ENCODE peak calls at places on chromosome 1, in eight cellular contexts. Q is A549, S is pancreas, K is left ventricle myocardium inferior, N is omental fat pad, V is tibial nerve, D is gastrocnemius medialis, M is esophagus muscularis mucosa. F is an unnamed sample.

GRCh38 chr1:110160701-110161100 is 10.4 kb downstream of the SLC6A17 start:
- DNase-seq in N (no peak), V (no peak), M (no peak), S (no peak), Q (no peak), K (no peak), D (no peak), F (no peak)

GRCh38 chr1:152533327-152533938 is 19.2 kb downstream of the CRCT1 start:
- DNase-seq in Q (peak), K (no peak), D (no peak), N (no peak), M (no peak), V (peak), S (no peak), F (no peak)

GRCh38 chr1:40267767-40268187 is 9.7 kb downstream of the ZMPSTE24 start:
- DNase-seq in N (no peak), Q (no peak), S (no peak), V (no peak), M (no peak), D (no peak), K (no peak), F (no peak)

GRCh38 chr1:39632491-39633417 is 6.7 kb downstream of the HEYL start:
- DNase-seq in D (no peak), V (no peak), M (no peak), Q (no peak), K (peak), N (no peak), S (peak), F (no peak)

GRCh38 chr1:20197329-20197791 is 11.0 kb upstream of the PLA2G2C start:
- DNase-seq in D (no peak), V (no peak), Q (no peak), K (no peak), S (no peak), M (no peak), N (no peak), F (no peak)

GRCh38 chr1:30899577-30900389 is 8.8 kb downstream of the SDC3 start:
- DNase-seq in S (no peak), N (no peak), D (no peak), V (no peak), K (no peak), Q (no peak), M (no peak), F (no peak)

GRCh38 chr1:227429447-227430359 is 111.4 kb upstream of the CDC42BPA start:
- DNase-seq in D (no peak), K (no peak), S (no peak), N (no peak), Q (no peak), V (no peak), M (no peak), F (no peak)

GRCh38 chr1:211589782-211590721 is 11.1 kb upstream of the SLC30A1 start:
- DNase-seq in M (peak), Q (no peak), S (no peak), D (peak), V (peak), K (peak), N (no peak), F (no peak)

GRCh38 chr1:58773406-58773840 is 10.4 kb downstream of the JUN start:
- DNase-seq in S (peak), M (no peak), Q (no peak), N (no peak), K (peak), D (peak), V (peak), F (no peak)

GRCh38 chr1:172970186-172970585 is 80.6 kb downstream of the TNFSF18 start:
- DNase-seq in K (no peak), D (no peak), Q (peak), S (no peak), N (no peak), M (no peak), V (no peak), F (no peak)

GRCh38 chr1:248710305-248710900 is 7.8 kb upstream of the OR14I1 start:
- DNase-seq in M (no peak), N (no peak), D (no peak), S (no peak), K (no peak), Q (no peak), V (no peak), F (no peak)

GRCh38 chr1:23555949-23556640 is 3.2 kb downstream of the ID3 start:
- DNase-seq in D (no peak), V (no peak), S (no peak), M (no peak), K (no peak), Q (no peak), N (no peak), F (no peak)

GRCh38 chr1:247669225-247669624 is 10.3 kb downstream of the OR13G1 start:
- DNase-seq in V (no peak), D (no peak), S (no peak), N (no peak), K (no peak), M (no peak), Q (no peak), F (no peak)

GRCh38 chr1:35243681-35244080 is 24.8 kb upstream of the ZMYM4 start:
- DNase-seq in M (no peak), S (no peak), V (peak), N (no peak), D (no peak), Q (no peak), K (no peak), F (no peak)

GRCh38 chr1:21001042-21001441 is 175.7 kb downstream of the EIF4G3 start:
- DNase-seq in K (no peak), M (no peak), D (no peak), S (no peak), V (no peak), N (no peak), Q (no peak), F (no peak)

GRCh38 chr1:66944330-66945274 is 19.8 kb downstream of the MIER1 start:
- DNase-seq in N (no peak), D (peak), V (peak), Q (no peak), M (no peak), S (no peak), K (no peak), F (no peak)

DNA sequence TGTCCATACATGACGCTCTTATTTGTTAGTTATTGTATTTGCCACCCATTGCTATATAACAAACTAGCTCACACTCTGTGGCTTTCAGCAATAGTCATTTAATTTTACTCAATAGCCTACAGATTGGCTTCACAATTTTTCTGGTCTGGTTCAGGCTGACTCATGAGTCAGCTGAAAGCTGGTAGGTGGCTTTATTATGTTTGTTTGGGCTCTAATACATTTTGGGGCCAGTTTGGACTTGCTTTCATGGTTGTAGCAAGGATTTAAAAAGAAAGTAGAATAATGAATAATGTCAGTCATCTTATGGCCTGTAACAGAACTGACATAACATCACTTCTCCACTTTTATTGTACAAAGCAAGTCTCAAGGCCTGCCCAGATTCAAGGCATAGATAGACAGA is 338.7 kb downstream of the LRRIQ3 start:
- DNase-seq in K (no peak), S (no peak), Q (no peak), D (no peak), V (no peak), M (no peak), N (no peak), F (no peak)
- TF ChIP-seq CTCF in K (no peak), S (no peak), Q (no peak), D (no peak), V (no peak), M (no peak), N (no peak), F (no peak)

DNA sequence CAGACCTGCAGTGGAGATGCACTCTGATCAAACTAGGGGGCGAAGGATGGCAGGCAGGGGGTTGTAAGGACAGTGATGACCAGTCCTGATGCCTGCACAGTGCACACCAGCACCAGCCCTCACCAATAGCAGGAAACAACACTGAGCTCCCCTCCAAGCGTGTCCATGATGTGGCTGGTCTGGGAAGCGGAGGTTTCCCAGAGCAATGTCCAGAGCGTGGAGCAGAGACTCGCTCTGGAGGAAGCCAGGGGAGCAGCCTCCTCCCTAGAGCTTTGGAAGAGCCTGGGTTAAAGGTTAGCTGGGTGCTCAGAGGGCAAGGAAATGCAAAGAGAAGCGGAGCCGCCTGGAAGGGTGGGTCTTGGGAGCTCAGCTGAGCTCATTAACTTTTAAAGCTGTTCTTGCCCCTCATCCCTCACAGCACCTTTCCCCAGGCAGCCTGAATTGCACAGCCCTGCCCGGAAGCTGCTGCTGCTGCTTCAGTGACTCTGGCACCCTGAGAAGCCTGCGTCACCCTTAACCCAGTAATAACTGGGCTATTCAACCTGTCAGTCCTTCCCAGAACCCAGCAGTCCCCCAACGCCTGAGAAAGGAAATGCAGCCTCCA is 162.2 kb upstream of the RAB4A start:
- DNase-seq in M (no peak), K (no peak), N (no peak), D (no peak), S (no peak), V (no peak), Q (no peak), F (peak)
- TF ChIP-seq CTCF in M (no peak), K (no peak), N (no peak), D (no peak), S (no peak), V (no peak), Q (no peak), F (no peak)

GRCh38 chr1:64901663-64902062 is 64.7 kb downstream of the JAK1 start:
- DNase-seq in N (no peak), K (no peak), S (no peak), M (no peak), D (no peak), V (no peak), Q (no peak), F (no peak)
- TF ChIP-seq CTCF in N (no peak), K (no peak), S (no peak), M (no peak), D (no peak), V (no peak), Q (no peak), F (no peak)

GRCh38 chr1:205056188-205056611 is 13.2 kb downstream of the CNTN2 start:
- DNase-seq in N (no peak), D (no peak), V (no peak), Q (no peak), M (no peak), K (no peak), S (no peak), F (no peak)
- TF ChIP-seq CTCF in N (no peak), D (no peak), V (no peak), Q (no peak), M (no peak), K (no peak), S (no peak), F (no peak)

DNA sequence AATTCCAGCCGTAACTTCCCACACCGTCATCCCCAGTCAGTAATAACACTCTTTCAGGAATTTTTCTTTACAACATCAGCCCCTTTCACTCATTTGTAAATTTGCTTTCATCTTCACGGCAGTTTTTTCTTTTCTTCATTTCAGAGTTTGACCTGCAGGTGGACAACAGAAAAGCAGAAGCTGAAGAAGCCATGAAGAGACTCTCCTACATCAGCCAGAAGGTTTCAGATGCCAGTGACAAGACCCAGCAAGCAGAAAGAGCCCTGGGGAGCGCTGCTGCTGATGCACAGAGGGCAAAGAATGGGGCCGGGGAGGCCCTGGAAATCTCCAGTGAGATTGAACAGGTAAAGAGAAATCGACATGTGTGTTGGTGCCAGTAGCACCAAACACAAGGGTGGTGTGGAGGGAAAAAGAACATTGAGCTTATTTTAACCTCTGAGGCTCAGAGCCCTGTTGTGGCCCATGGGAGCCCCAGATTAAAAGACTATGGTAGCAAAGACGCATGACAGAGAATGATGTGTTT is 53.2 kb downstream of the LAMC2 start:
- DNase-seq in K (no peak), Q (no peak), D (no peak), S (no peak), N (no peak), V (no peak), M (no peak), F (no peak)
- TF ChIP-seq CTCF in K (no peak), Q (no peak), D (no peak), S (no peak), N (no peak), V (no peak), M (no peak), F (no peak)

GRCh38 chr1:7554343-7555270 is 216.5 kb upstream of the VAMP3 start:
- DNase-seq in D (no peak), Q (no peak), S (no peak), M (no peak), N (no peak), V (no peak), K (no peak), F (no peak)
- TF ChIP-seq CTCF in D (no peak), Q (no peak), S (no peak), M (no peak), N (no peak), V (no peak), K (no peak), F (no peak)

GRCh38 chr1:41418868-41419583 is 57.8 kb downstream of the FOXO6 start:
- DNase-seq in K (peak), N (peak), Q (peak), D (peak), V (peak), M (no peak), S (peak), F (no peak)
- TF ChIP-seq CTCF in K (no peak), N (no peak), Q (no peak), D (no peak), V (no peak), M (no peak), S (no peak), F (no peak)

GRCh38 chr1:63323866-63324778 is 1.8 kb downstream of the FOXD3 start:
- DNase-seq in M (no peak), K (no peak), S (no peak), Q (no peak), D (no peak), V (no peak), N (no peak), F (no peak)

GRCh38 chr1:63324779-63325119 is 2.4 kb downstream of the FOXD3 start:
- DNase-seq in V (no peak), S (no peak), M (no peak), N (no peak), Q (no peak), K (no peak), D (no peak), F (no peak)

GRCh38 chr1:63321788-63322247 is 549 bp upstream of the FOXD3 start:
- DNase-seq in Q (no peak), D (no peak), S (no peak), K (no peak), V (no peak), M (no peak), N (no peak), F (no peak)

GRCh38 chr1:63322248-63322943 is at the start of gene FOXD3:
- DNase-seq in V (peak), N (no peak), D (no peak), M (no peak), Q (peak), K (peak), S (peak), F (no peak)

DNA sequence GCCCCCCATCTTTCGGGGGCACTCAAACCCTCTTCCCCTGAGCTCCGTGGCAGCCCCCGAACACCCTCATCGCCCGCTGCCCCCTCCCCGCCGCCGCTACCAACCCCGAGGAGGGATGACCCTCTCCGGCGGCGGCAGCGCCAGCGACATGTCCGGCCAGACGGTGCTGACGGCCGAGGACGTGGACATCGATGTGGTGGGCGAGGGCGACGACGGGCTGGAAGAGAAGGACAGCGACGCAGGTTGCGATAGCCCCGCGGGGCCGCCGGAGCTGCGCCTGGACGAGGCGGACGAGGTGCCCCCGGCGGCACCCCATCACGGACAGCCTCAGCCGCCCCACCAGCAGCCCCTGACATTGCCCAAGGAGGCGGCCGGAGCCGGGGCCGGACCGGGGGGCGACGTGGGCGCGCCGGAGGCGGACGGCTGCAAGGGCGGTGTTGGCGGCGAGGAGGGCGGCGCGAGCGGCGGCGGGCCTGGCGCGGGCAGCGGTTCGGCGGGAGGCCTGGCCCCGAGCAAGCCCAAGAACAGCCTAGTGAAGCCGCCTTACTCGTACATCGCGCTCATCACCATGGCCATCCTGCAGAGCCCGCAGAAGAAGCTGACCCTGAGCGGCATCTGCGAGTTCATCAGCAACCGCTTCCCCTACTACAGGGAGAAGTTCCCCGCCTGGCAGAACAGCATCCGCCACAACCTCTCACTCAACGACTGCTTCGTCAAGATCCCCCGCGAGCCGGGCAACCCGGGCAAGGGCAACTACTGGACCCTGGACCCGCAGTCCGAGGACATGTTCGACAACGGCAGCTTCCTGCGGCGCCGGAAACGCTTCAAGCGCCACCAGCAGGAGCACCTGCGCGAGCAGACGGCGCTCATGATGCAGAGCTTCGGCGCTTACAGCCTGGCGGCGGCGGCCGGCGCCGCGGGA is 838 bp downstream of the FOXD3 start:
- DNase-seq in D (no peak), M (no peak), Q (peak), N (no peak), S (peak), K (no peak), V (no peak), F (no peak)
- TF ChIP-seq CTCF in D (no peak), M (no peak), Q (peak), N (no peak), S (no peak), K (no peak), V (no peak), F (no peak)